ENCODE peak calls at places on chromosome 4, in four cellular contexts. R, N, J and X are unnamed samples. For H3K4me1, the result is how much of the 10 kb centered on the place peaks cover.

GRCh38 chr4:10048931-10049655 is 27.8 kb upstream of the SLC2A9 start:
- DNase-seq in N (no peak), J (no peak), R (no peak), X (no peak)

GRCh38 chr4:73859614-73860088 is 6.6 kb downstream of the PF4V1 start:
- DNase-seq in R (no peak), N (peak), J (no peak), X (no peak)

GRCh38 chr4:6893449-6894085 is 16.1 kb upstream of the TBC1D14 start:
- DNase-seq in R (no peak), J (no peak), N (peak), X (no peak)

GRCh38 chr4:44583393-44583792 is 68.0 kb downstream of the YIPF7 start:
- DNase-seq in J (no peak), R (peak), N (peak), X (no peak)

GRCh38 chr4:169185133-169185956 is 85.4 kb downstream of the SH3RF1 start:
- DNase-seq in J (no peak), N (no peak), R (no peak), X (no peak)

GRCh38 chr4:55303818-55304217 is 42.2 kb upstream of the SRD5A3 start:
- DNase-seq in R (no peak), J (no peak), N (peak), X (no peak)

GRCh38 chr4:102299708-102300107 is 45.6 kb downstream of the SLC39A8 start:
- DNase-seq in R (peak), J (peak), N (peak), X (peak)

GRCh38 chr4:88054909-88055308 is 47.5 kb downstream of the PKD2 start:
- DNase-seq in J (no peak), N (peak), R (peak), X (no peak)

GRCh38 chr4:476501-476900 is 22.5 kb downstream of the ZNF721 start:
- DNase-seq in J (no peak), R (no peak), N (peak), X (no peak)

GRCh38 chr4:151459380-151459779 is 50.4 kb downstream of the FHIP1A start:
- DNase-seq in R (no peak), N (no peak), J (no peak), X (no peak)

GRCh38 chr4:140233811-140234696 is 80.1 kb upstream of the MAML3 start:
- DNase-seq in N (peak), J (no peak), R (no peak), X (no peak)

GRCh38 chr4:108148316-108148715 is 20.4 kb downstream of the LEF1 start:
- DNase-seq in R (no peak), N (no peak), J (no peak), X (no peak)

GRCh38 chr4:172305698-172306097 is 492.5 kb downstream of the GALNTL6 start:
- DNase-seq in N (no peak), R (no peak), J (no peak), X (no peak)

GRCh38 chr4:162234595-162234994 is 70.8 kb upstream of the FSTL5 start:
- DNase-seq in J (no peak), R (no peak), N (no peak), X (no peak)

GRCh38 chr4:175946472-175947116 is 119.0 kb upstream of the WDR17 start:
- DNase-seq in R (no peak), N (peak), J (no peak), X (no peak)

GRCh38 chr4:137124278-137124932 is 407.9 kb downstream of the PCDH18 start:
- DNase-seq in J (no peak), R (no peak), N (peak), X (no peak)

GRCh38 chr4:95528388-95528787 is 20.4 kb downstream of the UNC5C start:
- DNase-seq in N (no peak), R (no peak), J (no peak), X (no peak)

GRCh38 chr4:113691676-113692075 is 69.9 kb downstream of the CAMK2D start:
- DNase-seq in R (no peak), J (no peak), N (no peak), X (no peak)

DNA sequence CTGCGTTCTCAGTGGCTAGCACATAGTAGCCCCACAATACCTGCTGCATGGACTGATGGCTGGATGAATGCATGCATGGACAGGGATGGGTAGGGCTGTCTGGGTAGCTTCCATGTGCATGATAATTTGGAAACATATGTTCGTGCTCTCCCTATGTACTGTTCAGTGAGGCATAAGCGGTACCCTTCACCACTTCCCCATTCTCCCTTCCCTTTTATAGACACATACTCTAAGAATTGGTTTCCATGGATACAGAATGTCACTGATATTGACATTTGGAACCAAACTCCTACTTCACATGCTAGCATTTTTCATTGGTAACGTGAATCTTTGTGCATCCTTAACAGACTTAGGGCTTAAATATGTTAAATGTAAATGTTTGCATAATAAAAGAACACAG is 20.4 kb downstream of the USP46 start:
- DNase-seq in N (no peak), R (no peak), J (no peak), X (no peak)
- H3K4me1 ChIP-seq in N (under half), R (under half), J (under half), X (under half)

GRCh38 chr4:128782875-128783614 is 26.5 kb upstream of the JADE1 start:
- DNase-seq in R (no peak), N (peak), J (no peak), X (peak)
- H3K4me1 ChIP-seq in R (under half), N (under half), J (under half), X (under half)

GRCh38 chr4:7900351-7900750 is 39.3 kb downstream of the AFAP1 start:
- DNase-seq in N (no peak), J (no peak), R (no peak), X (no peak)
- H3K4me1 ChIP-seq in N (half or more), J (under half), R (under half), X (under half)

DNA sequence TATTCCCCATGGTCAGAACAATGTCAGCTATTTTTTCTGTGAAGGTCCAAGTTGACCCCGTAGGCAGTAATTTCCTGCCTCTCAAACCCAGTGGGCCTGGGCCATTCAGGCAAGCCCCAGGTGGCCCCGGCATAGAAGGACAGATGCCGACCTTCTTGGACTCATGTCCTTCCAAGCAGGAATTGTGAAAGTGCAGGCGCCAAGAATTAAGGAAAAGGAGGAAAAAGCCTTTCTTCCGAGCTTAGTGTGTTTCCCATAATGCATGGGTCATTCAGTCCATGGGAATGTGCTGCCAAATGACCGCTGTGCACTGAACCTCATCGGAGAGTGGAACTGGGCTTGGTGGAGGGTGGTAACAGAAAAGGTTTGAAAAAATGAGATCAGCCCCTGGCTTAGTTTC is 196.5 kb upstream of the HS3ST1 start:
- DNase-seq in J (no peak), N (no peak), R (no peak), X (no peak)
- H3K4me1 ChIP-seq in J (under half), N (under half), R (under half), X (under half)